ENCODE peak calls at places on chromosomes 12 and 14, in four cellular contexts. One of them, this sample, is unnamed.

GRCh38 chr12:123856681-123857080 is 94.6 kb downstream of the DNAH10 start:
- DNase-seq in psoas muscle: no peak
- DNase-seq in AG04449: no peak
- DNase-seq in fibroblast of pulmonary artery: no peak
- DNase-seq in this sample: no peak

GRCh38 chr14:58107947-58108552 is 44.0 kb downstream of the ARMH4 start:
- DNase-seq in psoas muscle: no peak
- DNase-seq in AG04449: no peak
- DNase-seq in fibroblast of pulmonary artery: peak
- DNase-seq in this sample: peak

GRCh38 chr12:121918679-121919038 is 267 bp downstream of the CFAP251 start:
- DNase-seq in psoas muscle: no peak
- DNase-seq in AG04449: no peak
- DNase-seq in fibroblast of pulmonary artery: no peak
- DNase-seq in this sample: no peak

GRCh38 chr14:31243860-31244259 is 36.3 kb upstream of the HECTD1 start:
- DNase-seq in AG04449: no peak
- DNase-seq in fibroblast of pulmonary artery: no peak
- DNase-seq in psoas muscle: no peak
- DNase-seq in this sample: no peak

GRCh38 chr12:14454098-14454907 is 88.8 kb downstream of the ATF7IP start:
- DNase-seq in fibroblast of pulmonary artery: peak
- DNase-seq in AG04449: no peak
- DNase-seq in psoas muscle: no peak
- DNase-seq in this sample: no peak

GRCh38 chr14:71175491-71175890 is 268.2 kb downstream of the PCNX1 start:
- DNase-seq in psoas muscle: no peak
- DNase-seq in AG04449: no peak
- DNase-seq in fibroblast of pulmonary artery: no peak
- DNase-seq in this sample: no peak

GRCh38 chr14:99522025-99522401 is 40.8 kb downstream of the CCNK start:
- DNase-seq in AG04449: no peak
- DNase-seq in psoas muscle: peak
- DNase-seq in fibroblast of pulmonary artery: no peak
- DNase-seq in this sample: no peak

GRCh38 chr14:67618617-67619063 is 1.1 kb upstream of the ARG2 start:
- DNase-seq in psoas muscle: no peak
- DNase-seq in AG04449: peak
- DNase-seq in fibroblast of pulmonary artery: peak
- DNase-seq in this sample: peak

GRCh38 chr14:100340454-100340813 is 17.3 kb downstream of the SLC25A47 start:
- DNase-seq in psoas muscle: no peak
- DNase-seq in AG04449: no peak
- DNase-seq in fibroblast of pulmonary artery: no peak
- DNase-seq in this sample: no peak

GRCh38 chr12:114913871-114914801 is 230.2 kb upstream of the TBX3 start:
- DNase-seq in psoas muscle: no peak
- DNase-seq in AG04449: no peak
- DNase-seq in fibroblast of pulmonary artery: no peak
- DNase-seq in this sample: no peak

GRCh38 chr12:31005944-31006361 is 67.7 kb upstream of the DDX11 start:
- DNase-seq in psoas muscle: no peak
- DNase-seq in AG04449: peak
- DNase-seq in fibroblast of pulmonary artery: peak
- DNase-seq in this sample: no peak

GRCh38 chr14:105617201-105617777 is 90.9 kb downstream of the TMEM121 start:
- DNase-seq in AG04449: no peak
- DNase-seq in fibroblast of pulmonary artery: no peak
- DNase-seq in psoas muscle: no peak
- DNase-seq in this sample: no peak

GRCh38 chr12:2959508-2960431 is 573 bp downstream of the TEAD4 start:
- DNase-seq in fibroblast of pulmonary artery: peak
- DNase-seq in psoas muscle: peak
- DNase-seq in AG04449: no peak
- DNase-seq in this sample: no peak

GRCh38 chr12:38113991-38114390 is 202.6 kb upstream of the ALG10B start:
- DNase-seq in fibroblast of pulmonary artery: no peak
- DNase-seq in psoas muscle: no peak
- DNase-seq in AG04449: no peak
- DNase-seq in this sample: no peak

GRCh38 chr12:49282302-49282701 is 12.6 kb upstream of the PRPH start:
- DNase-seq in AG04449: no peak
- DNase-seq in fibroblast of pulmonary artery: no peak
- DNase-seq in psoas muscle: no peak
- DNase-seq in this sample: no peak

GRCh38 chr12:87283111-87283510 is 746.1 kb downstream of the C12orf50 start:
- DNase-seq in AG04449: no peak
- DNase-seq in psoas muscle: no peak
- DNase-seq in fibroblast of pulmonary artery: no peak
- DNase-seq in this sample: no peak

GRCh38 chr12:67068204-67068731 is 200.9 kb upstream of the CAND1 start:
- DNase-seq in AG04449: no peak
- DNase-seq in fibroblast of pulmonary artery: no peak
- DNase-seq in psoas muscle: no peak
- DNase-seq in this sample: no peak

GRCh38 chr12:4330203-4330602 is 9.2 kb downstream of the TIGAR start:
- DNase-seq in AG04449: no peak
- DNase-seq in psoas muscle: no peak
- DNase-seq in fibroblast of pulmonary artery: no peak
- DNase-seq in this sample: no peak

GRCh38 chr14:63988579-63988978 is 135.8 kb downstream of the SYNE2 start:
- DNase-seq in psoas muscle: no peak
- DNase-seq in fibroblast of pulmonary artery: no peak
- DNase-seq in AG04449: no peak
- DNase-seq in this sample: no peak

GRCh38 chr12:121238604-121239334 is 28.8 kb downstream of the P2RX4 start:
- DNase-seq in fibroblast of pulmonary artery: no peak
- DNase-seq in AG04449: no peak
- DNase-seq in psoas muscle: peak
- DNase-seq in this sample: no peak

GRCh38 chr12:40980346-40981005 is 207.6 kb upstream of the PDZRN4 start:
- DNase-seq in psoas muscle: no peak
- DNase-seq in AG04449: no peak
- DNase-seq in fibroblast of pulmonary artery: no peak
- DNase-seq in this sample: no peak

GRCh38 chr14:63896278-63896720 is 43.5 kb downstream of the SYNE2 start:
- DNase-seq in fibroblast of pulmonary artery: peak
- DNase-seq in AG04449: peak
- DNase-seq in psoas muscle: no peak
- DNase-seq in this sample: no peak

GRCh38 chr14:68957688-68958248 is 21.3 kb downstream of the ACTN1 start:
- DNase-seq in psoas muscle: no peak
- DNase-seq in fibroblast of pulmonary artery: no peak
- DNase-seq in AG04449: no peak
- DNase-seq in this sample: no peak

GRCh38 chr12:112305951-112306350 is 76.3 kb downstream of the HECTD4 start:
- DNase-seq in AG04449: no peak
- DNase-seq in fibroblast of pulmonary artery: no peak
- DNase-seq in psoas muscle: no peak
- DNase-seq in this sample: no peak

GRCh38 chr12:13103391-13104033 is at the start of gene GSG1:
- DNase-seq in AG04449: no peak
- DNase-seq in fibroblast of pulmonary artery: no peak
- DNase-seq in psoas muscle: no peak
- DNase-seq in this sample: no peak

GRCh38 chr12:113436586-113436985 is 14.4 kb downstream of the SDSL start:
- DNase-seq in AG04449: no peak
- DNase-seq in psoas muscle: no peak
- DNase-seq in fibroblast of pulmonary artery: no peak
- DNase-seq in this sample: no peak

GRCh38 chr12:40551466-40551865 is 140.8 kb upstream of the CNTN1 start:
- DNase-seq in psoas muscle: no peak
- DNase-seq in fibroblast of pulmonary artery: no peak
- DNase-seq in AG04449: no peak
- DNase-seq in this sample: no peak

GRCh38 chr12:120696599-120696998 is 9.7 kb downstream of the MLEC start:
- DNase-seq in psoas muscle: no peak
- DNase-seq in fibroblast of pulmonary artery: no peak
- DNase-seq in AG04449: no peak
- DNase-seq in this sample: no peak

GRCh38 chr12:120126635-120127005 is 10.1 kb upstream of the RAB35 start:
- DNase-seq in fibroblast of pulmonary artery: peak
- DNase-seq in AG04449: no peak
- DNase-seq in psoas muscle: no peak
- DNase-seq in this sample: no peak

GRCh38 chr12:6461401-6462233 is 8.9 kb downstream of the VAMP1 start:
- DNase-seq in psoas muscle: peak
- DNase-seq in fibroblast of pulmonary artery: no peak
- DNase-seq in AG04449: no peak
- DNase-seq in this sample: no peak
- H3K4me3 ChIP-seq in psoas muscle: no peak
- H3K4me3 ChIP-seq in fibroblast of pulmonary artery: no peak
- H3K4me3 ChIP-seq in AG04449: no peak
- H3K4me3 ChIP-seq in this sample: no peak

DNA sequence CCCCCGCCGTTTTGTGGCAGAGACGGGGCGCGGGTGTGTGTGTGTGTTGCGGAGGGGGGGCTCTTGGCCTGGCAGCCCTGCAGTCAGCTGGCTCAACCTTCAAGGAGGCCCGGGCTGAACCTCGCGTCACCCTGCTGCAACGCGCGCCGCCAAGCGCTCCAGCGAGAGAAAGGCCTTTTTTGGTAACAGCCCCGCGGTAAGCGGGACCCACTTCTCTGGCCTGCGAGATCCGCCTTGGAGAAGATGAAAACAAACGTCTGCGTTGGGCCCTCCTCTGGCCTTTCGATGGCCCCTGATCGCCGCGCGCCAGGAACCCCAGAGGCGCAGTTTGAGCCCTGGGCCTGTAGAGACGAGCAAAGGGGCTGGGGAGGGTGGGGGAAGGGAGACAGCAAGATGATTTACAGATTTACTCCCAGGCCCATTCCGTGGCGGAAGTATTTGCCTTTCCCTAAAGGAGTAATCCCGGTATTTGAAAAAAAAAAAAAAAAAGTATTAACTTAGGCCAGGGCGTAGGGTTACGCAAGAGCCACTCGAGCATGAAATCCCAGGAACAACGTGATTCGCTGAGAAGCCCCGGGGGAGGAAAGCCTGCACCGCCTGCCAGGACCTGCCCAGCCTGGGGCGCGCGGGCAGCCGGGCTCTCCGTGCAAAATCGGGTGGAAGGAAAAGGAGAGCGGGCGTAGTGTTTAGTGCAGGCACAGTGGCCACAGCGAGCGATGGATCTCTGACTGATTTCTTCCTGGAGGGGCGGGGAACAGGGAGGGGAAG is 4.5 kb upstream of the IRF2BPL start:
- DNase-seq in AG04449: peak
- DNase-seq in fibroblast of pulmonary artery: peak
- DNase-seq in psoas muscle: peak
- DNase-seq in this sample: peak
- TF ChIP-seq CTCF in AG04449: peak
- TF ChIP-seq CTCF in fibroblast of pulmonary artery: peak
- TF ChIP-seq CTCF in psoas muscle: peak
- TF ChIP-seq CTCF in this sample: peak

GRCh38 chr12:30002677-30003076 is 218.9 kb upstream of the TMTC1 start:
- DNase-seq in AG04449: no peak
- DNase-seq in fibroblast of pulmonary artery: no peak
- DNase-seq in psoas muscle: no peak
- DNase-seq in this sample: no peak
- H3K4me3 ChIP-seq in AG04449: no peak
- H3K4me3 ChIP-seq in fibroblast of pulmonary artery: no peak
- H3K4me3 ChIP-seq in psoas muscle: no peak
- H3K4me3 ChIP-seq in this sample: no peak

GRCh38 chr12:43444940-43445564 is 107.0 kb downstream of the ADAMTS20 start:
- DNase-seq in AG04449: peak
- DNase-seq in psoas muscle: no peak
- DNase-seq in fibroblast of pulmonary artery: peak
- DNase-seq in this sample: peak
- TF ChIP-seq CTCF in AG04449: peak
- TF ChIP-seq CTCF in psoas muscle: peak
- TF ChIP-seq CTCF in fibroblast of pulmonary artery: peak
- TF ChIP-seq CTCF in this sample: peak

GRCh38 chr12:26402648-26403047 is 207.3 kb downstream of the SSPN start:
- DNase-seq in psoas muscle: no peak
- DNase-seq in fibroblast of pulmonary artery: no peak
- DNase-seq in AG04449: no peak
- DNase-seq in this sample: no peak
- H3K4me3 ChIP-seq in psoas muscle: no peak
- H3K4me3 ChIP-seq in fibroblast of pulmonary artery: no peak
- H3K4me3 ChIP-seq in AG04449: no peak
- H3K4me3 ChIP-seq in this sample: no peak

DNA sequence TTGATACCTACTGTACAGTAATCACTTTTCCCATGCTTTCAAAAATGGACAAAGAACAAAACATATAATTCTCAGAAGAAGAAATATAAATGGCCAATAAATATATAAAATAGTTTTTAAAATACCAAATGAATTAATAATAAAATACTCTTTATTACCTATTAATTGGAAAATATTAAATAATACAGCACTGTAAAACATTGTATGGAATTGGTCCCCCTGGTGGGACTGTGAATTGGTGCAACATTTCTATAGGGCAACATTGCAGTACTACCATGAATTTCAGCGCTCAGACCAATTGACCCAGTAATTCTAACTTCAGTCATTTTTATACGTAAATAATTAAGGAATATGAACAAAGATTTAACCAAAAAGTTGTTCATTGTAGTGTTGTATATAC is 162.6 kb downstream of the PELI2 start:
- DNase-seq in fibroblast of pulmonary artery: no peak
- DNase-seq in psoas muscle: no peak
- DNase-seq in AG04449: no peak
- DNase-seq in this sample: no peak
- TF ChIP-seq CTCF in fibroblast of pulmonary artery: peak
- TF ChIP-seq CTCF in psoas muscle: no peak
- TF ChIP-seq CTCF in AG04449: no peak
- TF ChIP-seq CTCF in this sample: peak

GRCh38 chr12:96719671-96720362 is 187.2 kb upstream of the NEDD1 start:
- DNase-seq in fibroblast of pulmonary artery: peak
- DNase-seq in psoas muscle: no peak
- DNase-seq in AG04449: no peak
- DNase-seq in this sample: no peak
- H3K4me3 ChIP-seq in fibroblast of pulmonary artery: peak
- H3K4me3 ChIP-seq in psoas muscle: peak
- H3K4me3 ChIP-seq in AG04449: no peak
- H3K4me3 ChIP-seq in this sample: peak

GRCh38 chr14:91357272-91357671 is 60.3 kb downstream of the CCDC88C start:
- DNase-seq in psoas muscle: no peak
- DNase-seq in AG04449: no peak
- DNase-seq in fibroblast of pulmonary artery: no peak
- DNase-seq in this sample: no peak
- TF ChIP-seq CTCF in psoas muscle: no peak
- TF ChIP-seq CTCF in AG04449: no peak
- TF ChIP-seq CTCF in fibroblast of pulmonary artery: no peak
- TF ChIP-seq CTCF in this sample: no peak

This sample was measured in AG04450.